ENCODE peak calls at places on chromosomes 12 and 14, in five cellular contexts. One of them, this sample, is unnamed.

GRCh38 chr14:88277205-88277604 is 45.9 kb downstream of the KCNK10 start:
- DNase-seq in suprapubic skin: no peak
- DNase-seq in tibial nerve: no peak
- DNase-seq in A549: no peak
- DNase-seq in stomach: no peak
- DNase-seq in this sample: no peak

GRCh38 chr14:73283592-73284379 is 46.5 kb downstream of the PAPLN start:
- DNase-seq in suprapubic skin: no peak
- DNase-seq in A549: peak
- DNase-seq in tibial nerve: no peak
- DNase-seq in stomach: no peak
- DNase-seq in this sample: no peak

GRCh38 chr14:39268393-39268792 is 34.7 kb downstream of the MIA2 start:
- DNase-seq in suprapubic skin: no peak
- DNase-seq in tibial nerve: no peak
- DNase-seq in A549: peak
- DNase-seq in stomach: no peak
- DNase-seq in this sample: no peak

GRCh38 chr12:47813491-47814196 is 6.1 kb downstream of the HDAC7 start:
- DNase-seq in A549: no peak
- DNase-seq in stomach: no peak
- DNase-seq in tibial nerve: no peak
- DNase-seq in suprapubic skin: no peak
- DNase-seq in this sample: no peak

GRCh38 chr12:102371177-102371576 is 109.2 kb downstream of the IGF1 start:
- DNase-seq in tibial nerve: no peak
- DNase-seq in stomach: no peak
- DNase-seq in A549: no peak
- DNase-seq in suprapubic skin: no peak
- DNase-seq in this sample: peak

GRCh38 chr12:51389302-51389999 is 1.8 kb downstream of the GALNT6 start:
- DNase-seq in suprapubic skin: no peak
- DNase-seq in A549: no peak
- DNase-seq in tibial nerve: no peak
- DNase-seq in stomach: peak
- DNase-seq in this sample: no peak

GRCh38 chr12:108120863-108121165 is 8.3 kb upstream of the WSCD2 start:
- DNase-seq in suprapubic skin: no peak
- DNase-seq in A549: no peak
- DNase-seq in tibial nerve: no peak
- DNase-seq in stomach: no peak
- DNase-seq in this sample: no peak

GRCh38 chr12:9702239-9702638 is 30.7 kb downstream of the CLECL1 start:
- DNase-seq in tibial nerve: no peak
- DNase-seq in stomach: no peak
- DNase-seq in A549: no peak
- DNase-seq in suprapubic skin: no peak
- DNase-seq in this sample: no peak

GRCh38 chr14:49897965-49898364 is 5.1 kb downstream of the ARF6 start:
- DNase-seq in tibial nerve: no peak
- DNase-seq in A549: no peak
- DNase-seq in stomach: peak
- DNase-seq in suprapubic skin: no peak
- DNase-seq in this sample: no peak

GRCh38 chr12:93784339-93785086 is 107.3 kb downstream of the CRADD start:
- DNase-seq in A549: peak
- DNase-seq in suprapubic skin: peak
- DNase-seq in tibial nerve: peak
- DNase-seq in stomach: no peak
- DNase-seq in this sample: peak

DNA sequence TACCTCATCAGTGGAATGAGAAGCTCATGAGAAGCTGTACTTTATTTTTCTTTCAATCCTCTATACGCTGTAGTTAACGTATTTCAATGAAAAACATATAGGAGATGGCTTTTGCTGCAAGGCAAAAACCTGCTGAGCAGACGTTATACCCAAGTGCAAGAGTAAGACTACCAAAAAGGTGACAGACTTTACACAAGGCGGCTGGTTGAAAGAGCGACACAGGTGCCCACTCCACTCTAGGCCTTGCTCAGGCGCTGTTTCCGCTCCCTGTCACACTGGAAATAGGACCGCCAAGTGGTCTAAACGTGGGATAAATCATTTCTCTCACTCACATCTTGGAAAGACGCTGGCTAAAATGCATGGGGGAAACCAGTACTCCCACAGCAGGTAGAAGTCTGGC is 54.5 kb downstream of the PPP2R5C start:
- DNase-seq in tibial nerve: no peak
- DNase-seq in suprapubic skin: no peak
- DNase-seq in A549: no peak
- DNase-seq in stomach: no peak
- DNase-seq in this sample: no peak
- TF ChIP-seq EP300 in tibial nerve: no peak
- TF ChIP-seq EP300 in suprapubic skin: no peak
- TF ChIP-seq EP300 in A549: no peak
- TF ChIP-seq EP300 in stomach: no peak
- TF ChIP-seq EP300 in this sample: no peak

DNA sequence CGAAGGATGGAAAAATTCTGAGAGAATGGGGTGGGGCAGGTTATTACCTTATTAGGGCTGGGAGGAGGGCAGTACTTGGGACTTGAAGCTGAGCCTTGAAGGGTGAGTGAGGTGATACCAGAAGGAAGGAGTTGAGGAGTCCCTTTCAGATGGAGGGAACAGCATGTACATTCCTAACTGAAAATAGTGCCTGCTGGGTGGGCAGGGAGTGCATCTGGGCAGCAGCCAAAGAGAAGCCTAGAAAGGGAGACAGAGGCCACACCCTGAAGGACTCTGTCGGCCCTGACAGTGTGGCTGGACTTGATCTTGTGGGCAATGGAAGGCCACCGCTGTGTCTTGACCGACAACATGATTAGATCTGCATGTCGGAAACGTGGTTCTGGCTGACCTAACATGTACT is 147.6 kb downstream of the NDUFA12 start:
- DNase-seq in tibial nerve: no peak
- DNase-seq in stomach: no peak
- DNase-seq in suprapubic skin: no peak
- DNase-seq in A549: no peak
- DNase-seq in this sample: no peak
- TF ChIP-seq EP300 in tibial nerve: no peak
- TF ChIP-seq EP300 in stomach: no peak
- TF ChIP-seq EP300 in suprapubic skin: no peak
- TF ChIP-seq EP300 in A549: no peak
- TF ChIP-seq EP300 in this sample: peak

DNA sequence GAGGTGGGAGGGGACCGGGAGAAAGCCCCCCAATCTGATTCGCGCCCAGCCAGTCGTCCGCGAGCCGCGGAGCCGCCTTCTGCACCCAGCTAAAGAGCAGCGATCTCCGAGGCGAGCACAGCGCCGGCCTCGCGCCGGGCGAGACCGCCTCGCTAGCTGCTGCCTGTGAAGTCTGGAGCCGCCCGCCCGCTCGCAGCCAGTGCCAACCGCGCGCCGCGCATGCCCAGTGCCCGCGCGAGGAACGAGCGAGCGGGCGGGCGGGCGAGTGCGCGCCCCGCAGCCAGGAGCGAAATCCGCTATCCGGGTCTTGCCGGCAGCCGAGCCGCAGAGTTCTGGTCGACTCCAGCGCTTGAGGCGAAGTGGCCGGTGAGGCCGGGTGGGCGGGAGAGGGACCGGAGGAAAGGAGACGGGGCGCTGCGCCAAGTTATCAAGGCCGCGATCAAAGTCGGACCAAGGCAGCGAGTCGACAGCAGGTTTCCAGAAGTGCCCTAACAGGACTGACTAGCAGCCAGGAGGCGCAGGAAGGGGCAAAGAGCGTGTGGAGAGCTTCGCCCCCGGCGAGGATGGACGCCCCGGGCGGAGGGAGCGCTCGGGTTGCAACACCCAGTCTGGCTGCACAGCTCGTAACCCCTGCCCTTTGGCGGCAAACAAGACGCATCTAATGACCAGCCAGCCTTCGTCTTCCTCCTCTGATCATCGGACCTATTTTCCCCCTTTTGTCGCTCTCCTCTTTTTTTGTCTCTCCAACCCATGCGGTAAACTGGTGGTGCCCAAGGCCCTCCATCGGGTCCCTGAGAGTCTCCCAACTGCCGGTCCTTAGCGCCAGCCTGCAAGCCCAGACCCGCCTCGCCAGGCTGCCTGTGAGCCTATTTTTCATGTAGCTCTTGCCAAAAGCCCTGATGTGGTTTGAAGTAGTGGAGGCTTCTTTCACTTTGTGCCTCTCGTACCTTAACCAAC is at the start of gene EPS8:
- DNase-seq in A549: peak
- DNase-seq in suprapubic skin: peak
- DNase-seq in stomach: peak
- DNase-seq in tibial nerve: peak
- DNase-seq in this sample: peak
- TF ChIP-seq EP300 in A549: no peak
- TF ChIP-seq EP300 in suprapubic skin: no peak
- TF ChIP-seq EP300 in stomach: no peak
- TF ChIP-seq EP300 in tibial nerve: no peak
- TF ChIP-seq EP300 in this sample: no peak

DNA sequence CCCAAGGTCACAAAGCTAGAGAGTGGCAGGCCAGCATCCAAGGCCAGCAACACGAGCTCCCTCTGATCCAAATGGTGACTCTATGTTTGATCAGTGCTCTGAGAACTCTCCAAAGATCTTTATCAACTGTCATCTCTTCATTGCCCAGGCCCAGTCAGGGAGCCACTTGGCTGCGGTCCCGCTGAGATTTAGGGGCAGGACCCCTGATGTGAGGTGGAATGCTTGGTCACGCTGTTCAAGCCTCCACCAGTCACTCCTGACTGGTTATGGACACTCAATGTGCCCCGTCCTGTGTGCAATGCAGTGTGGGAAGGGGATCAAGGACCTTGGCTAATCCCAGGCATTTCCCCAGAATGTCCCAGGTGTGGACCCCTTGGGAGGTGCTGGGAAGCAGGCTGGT is 19.8 kb upstream of the TCL1B start:
- DNase-seq in tibial nerve: no peak
- DNase-seq in suprapubic skin: no peak
- DNase-seq in stomach: no peak
- DNase-seq in A549: no peak
- DNase-seq in this sample: no peak
- TF ChIP-seq EP300 in tibial nerve: no peak
- TF ChIP-seq EP300 in suprapubic skin: no peak
- TF ChIP-seq EP300 in stomach: no peak
- TF ChIP-seq EP300 in A549: no peak
- TF ChIP-seq EP300 in this sample: no peak

DNA sequence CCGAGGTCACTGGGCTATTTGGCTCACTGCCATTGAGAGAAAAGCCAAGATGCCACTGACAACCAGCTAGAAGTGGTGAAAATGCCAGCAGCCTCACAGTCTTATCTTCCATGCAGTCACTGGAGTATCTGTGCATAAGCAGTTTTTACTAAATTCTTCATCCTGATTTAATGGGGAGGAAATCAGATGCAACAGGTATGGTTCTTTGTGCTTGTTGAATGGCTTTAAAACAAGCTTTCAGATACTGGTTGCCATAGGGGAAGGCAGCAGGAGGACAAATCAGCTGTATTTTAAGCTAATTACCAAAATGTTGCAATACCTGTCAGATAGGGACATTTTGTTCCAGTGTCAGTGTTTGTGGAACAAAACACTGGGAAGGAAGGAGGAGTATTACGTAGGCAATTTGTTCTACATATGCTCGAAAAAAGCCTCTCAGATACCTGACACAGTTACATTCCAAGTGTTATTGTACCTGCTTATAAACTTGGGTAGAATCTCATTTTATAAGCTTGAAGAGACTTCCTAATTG is 54.1 kb upstream of the ARHGAP5 start:
- DNase-seq in A549: no peak
- DNase-seq in tibial nerve: no peak
- DNase-seq in stomach: no peak
- DNase-seq in suprapubic skin: no peak
- DNase-seq in this sample: no peak
- TF ChIP-seq EP300 in A549: no peak
- TF ChIP-seq EP300 in tibial nerve: no peak
- TF ChIP-seq EP300 in stomach: no peak
- TF ChIP-seq EP300 in suprapubic skin: peak
- TF ChIP-seq EP300 in this sample: peak

This sample was measured in esophagus muscularis mucosa.